ENCODE peak calls at places on chromosomes 11 and 22, in five cellular contexts. Y is DND-41, A is A549, E is tibial nerve, G is neural progenitor cell. L is an unnamed sample. For H3K4me1, the result is how much of the 10 kb centered on the place peaks cover.

GRCh38 chr11:131356201-131356600 is 14.2 kb upstream of the NTM start:
- DNase-seq in Y (no peak), A (no peak), E (no peak), G (no peak), L (no peak)

GRCh38 chr22:35411112-35411511 is 11.2 kb downstream of the MCM5 start:
- DNase-seq in Y (no peak), A (no peak), E (no peak), G (no peak), L (no peak)

GRCh38 chr11:74157169-74157568 is 13.6 kb downstream of the C2CD3 start:
- DNase-seq in Y (no peak), A (no peak), E (no peak), G (no peak), L (no peak)

GRCh38 chr11:77144854-77145428 is 16.9 kb downstream of the MYO7A start:
- DNase-seq in Y (no peak), A (no peak), E (no peak), G (no peak), L (no peak)

GRCh38 chr11:27277843-27278242 is 85.2 kb downstream of the CCDC34 start:
- DNase-seq in Y (no peak), A (no peak), E (no peak), G (no peak), L (no peak)

GRCh38 chr22:46581580-46582244 is 38.5 kb upstream of the GRAMD4 start:
- DNase-seq in Y (no peak), A (no peak), E (peak), G (no peak), L (no peak)

GRCh38 chr11:133966924-133967598 is 10.3 kb upstream of the IGSF9B start:
- DNase-seq in Y (peak), A (peak), E (no peak), G (peak), L (peak)

GRCh38 chr11:69297926-69298777 is 4.2 kb downstream of the MYEOV start:
- DNase-seq in Y (peak), A (peak), E (peak), G (no peak), L (no peak)

GRCh38 chr11:62446091-62446490 is 27.3 kb downstream of the SCGB1A1 start:
- DNase-seq in Y (no peak), A (no peak), E (no peak), G (no peak), L (no peak)

GRCh38 chr11:20112291-20113146 is 47.8 kb downstream of the DBX1 start:
- DNase-seq in Y (no peak), A (peak), E (peak), G (no peak), L (no peak)

GRCh38 chr11:119319702-119320592 is 3.0 kb upstream of the MCAM start:
- DNase-seq in Y (no peak), A (no peak), E (no peak), G (peak), L (no peak)

GRCh38 chr22:37827056-37827455 is 3.9 kb downstream of the GALR3 start:
- DNase-seq in Y (no peak), A (no peak), E (no peak), G (no peak), L (no peak)

GRCh38 chr22:46079093-46079860 is 71.0 kb upstream of the PPARA start:
- DNase-seq in Y (no peak), A (no peak), E (no peak), G (no peak), L (no peak)

GRCh38 chr11:18393581-18394299 is 623 bp upstream of the LDHA start:
- DNase-seq in Y (no peak), A (peak), E (peak), G (no peak), L (no peak)

GRCh38 chr11:8832571-8833260 is 78.3 kb upstream of the AKIP1 start:
- DNase-seq in Y (peak), A (no peak), E (no peak), G (no peak), L (no peak)

GRCh38 chr11:63867511-63867910 is 28.6 kb downstream of the MARK2 start:
- DNase-seq in Y (no peak), A (no peak), E (no peak), G (no peak), L (no peak)

GRCh38 chr11:13289081-13289480 is 11.5 kb downstream of the BMAL1 start:
- DNase-seq in Y (no peak), A (peak), E (no peak), G (peak), L (no peak)

DNA sequence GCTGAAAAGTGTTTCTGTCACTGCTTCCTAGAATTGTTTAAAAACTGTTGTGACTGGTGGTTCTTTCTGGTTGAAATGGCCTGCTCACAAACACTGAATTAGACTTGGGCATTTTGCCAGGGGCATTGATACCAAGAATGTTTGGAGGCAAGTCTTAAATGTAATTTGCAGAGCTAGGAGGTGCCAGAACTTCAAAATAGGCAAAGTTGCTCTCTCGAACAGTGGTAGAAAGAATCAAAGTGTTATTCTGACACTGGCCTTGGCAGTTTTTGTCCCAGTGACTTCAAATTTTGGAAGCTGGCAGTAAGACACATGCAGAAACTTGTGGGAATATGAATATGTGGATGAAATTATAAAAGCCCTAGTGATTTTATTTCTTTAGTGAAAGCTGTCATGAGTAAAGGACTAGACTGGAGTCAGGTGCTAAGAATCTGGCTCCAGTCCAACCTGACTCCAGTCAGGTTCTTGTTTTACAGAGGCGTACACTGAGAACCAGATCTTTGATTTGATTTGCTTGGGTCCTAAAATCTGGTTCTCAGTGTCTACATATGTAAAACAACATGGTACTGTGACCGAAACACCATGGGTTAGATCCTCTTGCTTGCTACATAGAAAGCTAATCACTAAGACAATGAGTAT is 20.9 kb downstream of the SVIP start:
- DNase-seq in Y (no peak), A (no peak), E (no peak), G (no peak), L (no peak)
- TF ChIP-seq CTCF in Y (no peak), A (no peak), E (no peak), G (no peak), L (no peak)

GRCh38 chr22:31911565-31912401 is 32.6 kb upstream of the YWHAH start:
- DNase-seq in Y (no peak), A (no peak), E (no peak), G (no peak), L (no peak)
- H3K4me3 ChIP-seq in Y (no peak), A (no peak), E (no peak), G (no peak), L (no peak)

DNA sequence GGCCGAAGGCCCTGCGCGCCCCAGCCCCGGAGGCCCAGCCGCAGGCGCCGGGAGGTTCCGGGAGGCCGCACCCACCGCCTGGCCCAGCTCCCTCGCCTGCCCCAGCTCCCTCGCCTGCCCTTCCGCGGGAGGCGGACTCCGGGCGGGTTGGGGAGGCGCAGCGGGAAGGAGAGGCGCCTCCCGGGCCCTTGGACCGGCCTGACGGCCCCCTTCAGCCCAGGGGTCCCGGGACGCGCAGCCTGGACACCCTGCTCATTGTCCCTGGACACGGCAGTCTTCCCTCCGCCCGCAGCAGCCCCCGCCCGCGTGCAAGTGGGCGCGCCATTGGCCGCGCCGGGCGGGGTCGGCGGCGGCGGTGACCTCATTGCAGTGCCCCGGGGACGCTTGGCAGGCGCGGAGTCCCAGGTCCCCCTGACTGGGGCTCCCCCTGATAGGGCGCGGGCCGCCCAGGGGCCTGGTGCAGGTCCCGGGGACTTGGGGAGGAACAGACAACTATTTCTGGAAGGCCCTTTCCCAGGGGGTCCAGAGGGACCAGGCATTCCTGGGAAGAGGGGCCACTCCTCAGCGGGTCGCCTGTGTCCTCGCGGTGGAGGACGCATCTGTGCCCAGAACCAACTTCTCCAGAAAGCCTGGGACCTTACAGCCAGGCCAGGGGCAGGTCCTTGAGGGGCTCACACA is 501 bp downstream of the CD151 start:
- DNase-seq in Y (no peak), A (no peak), E (no peak), G (peak), L (peak)
- H3K4me1 ChIP-seq in Y (under half), A (half or more), E (half or more), G (under half), L (under half)

GRCh38 chr11:117627259-117627658 is 169.8 kb downstream of the DSCAML1 start:
- DNase-seq in Y (no peak), A (no peak), E (no peak), G (no peak), L (no peak)
- TF ChIP-seq CTCF in Y (no peak), A (no peak), E (no peak), G (no peak), L (no peak)

GRCh38 chr11:117859713-117860112 is 16.7 kb downstream of the FXYD6 start:
- DNase-seq in Y (no peak), A (no peak), E (no peak), G (no peak), L (no peak)

GRCh38 chr11:117862019-117862725 is 14.3 kb downstream of the FXYD6 start:
- DNase-seq in Y (no peak), A (no peak), E (no peak), G (no peak), L (no peak)

GRCh38 chr11:117860139-117860538 is 16.3 kb downstream of the FXYD6 start:
- DNase-seq in Y (no peak), A (no peak), E (no peak), G (no peak), L (no peak)

GRCh38 chr11:117862753-117863152 is 13.7 kb downstream of the FXYD6 start:
- DNase-seq in Y (no peak), A (no peak), E (no peak), G (no peak), L (no peak)

GRCh38 chr11:117861151-117862018 is 15.1 kb downstream of the FXYD6 start:
- DNase-seq in Y (no peak), A (no peak), E (no peak), G (peak), L (no peak)
- H3K4me3 ChIP-seq in Y (no peak), A (no peak), E (no peak), G (no peak), L (no peak)

GRCh38 chr11:65422633-65423515 is at the start of gene NEAT1:
- DNase-seq in Y (peak), A (no peak), E (peak), G (peak), L (peak)

GRCh38 chr11:65419773-65420481 is 2.7 kb upstream of the NEAT1 start:
- DNase-seq in Y (peak), A (no peak), E (peak), G (peak), L (peak)

GRCh38 chr11:65420506-65421203 is 1.9 kb upstream of the NEAT1 start:
- DNase-seq in Y (no peak), A (no peak), E (no peak), G (no peak), L (no peak)

GRCh38 chr11:65422104-65422632 is 430 bp upstream of the NEAT1 start:
- DNase-seq in Y (peak), A (no peak), E (peak), G (peak), L (peak)

DNA sequence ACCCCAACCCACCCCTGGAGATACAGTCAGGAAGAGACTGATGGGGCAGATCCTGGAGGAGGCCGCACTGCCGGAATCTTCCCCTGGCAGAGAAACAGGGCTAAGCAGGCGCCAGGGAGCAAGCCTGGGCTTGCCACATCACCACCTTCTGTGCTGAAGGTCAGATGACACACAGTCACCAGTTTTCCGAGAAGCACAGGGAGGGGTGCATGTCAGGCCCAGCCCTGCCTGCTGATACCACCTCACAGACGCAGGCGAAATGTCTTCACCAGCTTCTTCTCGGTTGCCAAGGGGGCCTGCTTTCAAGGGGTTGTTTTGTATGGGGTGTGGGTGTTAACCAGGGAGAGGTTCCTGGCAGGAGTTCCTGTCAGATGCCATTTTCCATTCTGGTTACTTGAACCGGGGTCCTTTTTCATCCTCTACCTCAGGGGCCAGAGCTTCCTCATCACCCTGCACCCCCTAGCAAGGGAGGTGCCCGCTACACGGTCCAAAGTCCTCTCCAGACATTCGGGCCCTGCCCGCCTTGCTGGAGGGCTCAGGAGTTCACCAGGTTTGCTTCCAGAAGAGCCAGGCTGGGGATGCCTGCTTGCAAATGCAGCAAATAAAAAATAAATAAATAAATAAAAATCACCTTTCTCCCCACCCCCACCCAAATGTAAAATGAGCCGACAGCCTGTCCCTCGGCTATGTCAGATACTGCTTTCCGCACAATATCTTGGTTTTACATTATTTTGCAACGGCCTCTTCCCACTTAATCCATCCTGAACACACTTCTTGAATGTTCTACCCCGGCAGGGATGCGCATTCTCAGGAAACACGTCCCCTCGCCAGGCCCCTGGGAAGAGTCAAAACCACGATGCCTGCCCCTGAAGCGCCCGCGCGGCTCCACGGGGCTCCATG is 1.1 kb upstream of the NEAT1 start:
- DNase-seq in Y (peak), A (peak), E (peak), G (peak), L (peak)
- H3K4me1 ChIP-seq in Y (half or more), A (under half), E (under half), G (under half), L (half or more)

GRCh38 chr11:116193321-116194114 is 579.3 kb downstream of the BUD13 start:
- DNase-seq in Y (no peak), A (peak), E (no peak), G (peak), L (no peak)
- TF ChIP-seq CTCF in Y (no peak), A (no peak), E (no peak), G (peak), L (no peak)

DNA sequence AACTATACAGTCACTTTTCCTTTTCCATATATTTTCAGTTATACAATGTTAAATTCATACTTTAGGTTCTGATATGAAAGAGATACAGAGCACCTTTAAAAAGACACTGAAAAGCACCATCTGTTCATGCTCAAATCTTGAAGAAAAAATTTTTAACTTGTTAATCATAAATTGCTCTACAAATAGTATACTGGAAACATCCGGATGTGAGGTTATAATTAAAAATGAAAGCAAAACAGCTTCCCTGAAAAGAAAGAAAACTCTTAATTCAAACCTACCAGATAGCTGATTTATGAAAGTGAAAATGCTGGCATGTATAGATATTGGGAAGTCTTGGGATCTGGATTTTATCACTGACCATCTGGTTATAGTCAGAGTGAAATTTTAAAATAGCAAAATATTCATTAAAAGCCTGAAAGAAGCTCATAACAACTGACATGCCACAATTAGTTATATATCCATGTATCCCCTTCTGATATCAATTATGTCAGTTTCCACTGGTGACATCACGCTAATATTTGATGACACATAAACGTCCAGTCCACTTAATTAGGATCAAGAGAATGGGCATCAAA is 740.0 kb downstream of the DLG2 start:
- DNase-seq in Y (no peak), A (no peak), E (no peak), G (no peak), L (no peak)
- H3K4me3 ChIP-seq in Y (no peak), A (no peak), E (no peak), G (no peak), L (no peak)

GRCh38 chr22:32562396-32562795 is 87.8 kb downstream of the FBXO7 start:
- DNase-seq in Y (no peak), A (no peak), E (no peak), G (no peak), L (no peak)
- H3K4me1 ChIP-seq in Y (under half), A (under half), E (under half), G (under half), L (under half)

L was measured in CD8-positive, alpha-beta T cell.